ENCODE peak calls at places on chromosomes 12 and 14, in six cellular contexts. K is astrocyte of the spinal cord, N is fibroblast of the aortic adventitia, L is ovary, A is mucosa of descending colon, C is WERI-Rb-1. Q is an unnamed sample.

GRCh38 chr14:21894003-21894897 is 220.6 kb upstream of the OR4E1 start:
- DNase-seq in N (no peak), C (no peak), A (peak; percentile 44), L (no peak), K (no peak), Q (no peak)

GRCh38 chr14:36217732-36218131 is 41.2 kb upstream of the PTCSC3 start:
- DNase-seq in C (no peak), A (no peak), K (no peak), N (no peak), L (no peak), Q (no peak)

GRCh38 chr12:91189526-91189925 is 6.9 kb upstream of the DCN start:
- DNase-seq in K (peak; percentile 78), A (no peak), L (no peak), N (peak; percentile 86), C (no peak), Q (no peak)

GRCh38 chr14:65686761-65687160 is 274.2 kb downstream of the FUT8 start:
- DNase-seq in L (no peak), C (no peak), K (no peak), N (peak; percentile 7), A (no peak), Q (no peak)

GRCh38 chr12:95790912-95791849 is 617 bp upstream of the NTN4 start:
- DNase-seq in L (peak; percentile 56), K (no peak), N (peak; percentile 31), C (peak; percentile 20), A (peak; percentile 52), Q (peak; percentile 77)

GRCh38 chr14:95341564-95341963 is 21.9 kb upstream of the CLMN start:
- DNase-seq in K (no peak), A (no peak), L (no peak), N (no peak), C (no peak), Q (no peak)

GRCh38 chr12:1769809-1770494 is 50.4 kb upstream of the LRTM2 start:
- DNase-seq in L (no peak), A (no peak), N (no peak), C (no peak), K (no peak), Q (no peak)

GRCh38 chr14:39097159-39097558 is 5.9 kb downstream of the SEC23A start:
- DNase-seq in L (no peak), C (no peak), A (no peak), K (no peak), N (peak; percentile 18), Q (no peak)

GRCh38 chr12:105289114-105289904 is 41.2 kb upstream of the C12orf75 start:
- DNase-seq in L (no peak), N (no peak), C (no peak), K (peak; percentile 60), A (no peak), Q (no peak)

DNA sequence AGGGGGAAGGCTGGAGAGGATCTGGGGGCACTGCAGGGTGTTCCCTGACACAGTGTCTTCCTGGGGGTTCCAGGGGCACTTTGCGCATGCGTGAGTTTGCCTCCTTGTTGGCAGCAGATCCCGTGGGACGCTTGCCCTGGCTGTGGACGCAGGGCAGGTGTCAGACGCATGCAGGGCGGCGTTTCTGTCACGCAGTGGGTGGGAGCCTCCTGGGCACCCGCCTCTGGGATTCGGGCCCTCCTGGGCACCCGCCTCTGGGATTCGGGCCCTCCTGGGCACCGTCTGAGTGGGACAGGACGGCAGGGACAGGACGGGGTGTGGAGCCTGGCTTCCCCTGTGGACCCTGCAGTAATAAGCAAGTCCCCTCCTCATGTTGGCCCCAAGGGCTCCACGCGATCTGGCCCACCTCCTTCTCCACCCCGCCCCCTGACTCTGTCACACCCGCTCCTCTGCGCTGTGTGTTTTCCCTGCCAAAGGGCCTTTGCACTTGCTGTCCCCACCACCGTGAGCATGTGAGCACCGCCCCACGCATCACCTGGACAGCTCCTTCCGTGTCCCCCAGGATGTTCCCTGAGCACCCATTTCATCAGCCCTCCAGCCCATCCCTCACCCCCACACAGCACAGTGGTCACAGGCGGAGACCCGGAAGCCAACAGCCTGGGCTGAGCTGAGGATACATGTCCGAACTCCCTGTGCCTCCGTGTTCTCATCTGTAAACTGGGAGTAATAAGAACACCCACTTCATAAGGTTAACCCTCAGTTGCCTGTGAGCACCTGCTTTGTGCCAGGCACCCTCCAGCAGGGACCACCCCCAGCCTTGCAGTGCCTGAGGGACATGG is 4.4 kb downstream of the MMP17 start:
- DNase-seq in C (peak; percentile 87), L (peak; percentile 89), K (no peak), N (peak; percentile 79), A (peak; percentile 60), Q (no peak)
- H3K4me3 ChIP-seq in C (peak overlapping the region; percentile 34), L (no peak overlapping the region), K (no peak overlapping the region), N (peak overlapping the region; percentile 61), A (no peak overlapping the region), Q (peak overlapping the region; percentile 47)

GRCh38 chr14:49852351-49853157 is at the start of gene NEMF:
- DNase-seq in K (peak; percentile 93), N (peak; percentile 93), C (peak; percentile 89), A (peak; percentile 90), L (peak; percentile 91), Q (peak; percentile 87)
- TF ChIP-seq CTCF in K (peak; percentile 73), N (peak; percentile 76), C (peak; percentile 68), A (peak; percentile 68), L (peak; percentile 83), Q (peak; percentile 41)

DNA sequence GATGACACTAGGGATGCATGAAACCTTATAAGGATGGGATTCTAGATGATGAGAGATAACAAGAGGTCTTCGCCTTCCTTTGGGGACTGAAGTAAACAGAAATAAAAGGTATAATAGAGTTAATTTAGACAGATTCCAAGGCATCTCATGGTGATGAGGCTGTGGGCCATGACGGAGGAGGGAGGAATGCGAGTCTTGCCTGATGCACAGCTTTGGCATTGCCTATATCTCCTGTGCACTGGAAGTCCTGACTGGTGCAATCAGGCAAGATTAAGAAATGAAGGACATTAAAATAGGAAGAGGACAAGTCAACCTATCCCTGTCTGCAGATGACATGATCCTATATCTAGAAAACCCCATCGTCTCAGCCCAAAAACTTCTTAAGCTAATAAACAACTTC is 526.4 kb upstream of the LMO3 start:
- DNase-seq in L (no peak), N (no peak), K (no peak), A (no peak), C (no peak), Q (no peak)
- H3K4me3 ChIP-seq in L (no peak overlapping the region), N (no peak overlapping the region), K (no peak overlapping the region), A (no peak overlapping the region), C (no peak overlapping the region), Q (no peak overlapping the region)

DNA sequence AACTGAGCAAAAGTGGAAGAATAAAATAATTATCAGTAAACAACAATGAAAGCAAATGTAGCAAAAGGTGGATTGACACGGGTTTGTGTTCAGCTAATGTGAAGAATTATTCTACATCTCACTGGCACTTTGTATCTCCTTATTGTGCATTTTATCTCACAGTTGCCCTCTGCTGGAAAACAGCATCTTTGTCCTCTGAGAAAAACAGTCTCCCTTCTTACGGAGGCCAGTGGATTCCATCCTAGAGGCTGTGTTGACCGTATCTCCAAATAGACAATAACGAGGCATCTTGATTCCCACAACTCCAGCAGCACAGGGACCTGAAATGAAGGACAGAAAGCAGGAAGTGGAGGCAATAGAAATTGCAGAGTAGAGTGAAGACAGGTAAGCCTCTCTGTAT is 51.3 kb upstream of the PLBD1 start:
- DNase-seq in A (no peak), N (peak; percentile 50), L (no peak), C (peak; percentile 16), K (peak; percentile 16), Q (no peak)
- TF ChIP-seq CTCF in A (no peak), N (peak; percentile 52), L (peak; percentile 28), C (peak; percentile 45), K (peak; percentile 35), Q (no peak)

GRCh38 chr14:78399316-78399889 is 229.2 kb downstream of the NRXN3 start:
- DNase-seq in C (no peak), N (peak; percentile 12), A (no peak), L (no peak), K (peak; percentile 48), Q (no peak)
- H3K4me3 ChIP-seq in C (no peak overlapping the region), N (no peak overlapping the region), A (no peak overlapping the region), L (no peak overlapping the region), K (no peak overlapping the region), Q (no peak overlapping the region)

GRCh38 chr14:61927521-61927920 is 165.3 kb downstream of the SNAPC1 start:
- DNase-seq in L (no peak), K (peak; percentile 63), N (peak; percentile 19), C (no peak), A (no peak), Q (no peak)

GRCh38 chr14:61925732-61926445 is 163.7 kb downstream of the SNAPC1 start:
- DNase-seq in A (no peak), C (no peak), N (no peak), K (peak; percentile 16), L (no peak), Q (no peak)

GRCh38 chr14:61925043-61925442 is 162.8 kb downstream of the SNAPC1 start:
- DNase-seq in K (peak; percentile 45), L (no peak), N (no peak), A (no peak), C (peak; percentile 65), Q (no peak)

GRCh38 chr14:61927015-61927414 is 164.8 kb downstream of the SNAPC1 start:
- DNase-seq in A (no peak), L (no peak), K (peak; percentile 60), N (peak; percentile 20), C (no peak), Q (no peak)

DNA sequence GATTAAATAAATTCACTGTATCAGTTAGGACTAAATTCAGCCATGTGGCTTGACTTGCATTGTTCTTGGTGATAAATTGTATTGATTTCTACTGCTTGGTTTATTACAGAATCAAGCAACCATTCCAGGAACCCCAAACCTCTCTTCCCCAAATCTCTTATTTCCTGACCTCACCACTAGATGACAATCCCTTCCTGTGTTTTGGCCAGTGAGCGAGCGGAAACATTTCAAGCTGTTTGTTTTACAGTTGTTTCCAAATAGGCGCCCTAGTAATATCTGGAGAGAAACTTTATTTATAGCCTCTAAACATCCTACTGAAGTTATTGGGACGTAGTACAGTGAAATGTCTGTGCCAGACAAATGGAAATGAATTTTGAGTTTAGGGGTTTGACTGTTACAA is 161.1 kb downstream of the SNAPC1 start:
- DNase-seq in A (no peak), K (peak; percentile 7), N (peak; percentile 7), L (no peak), C (peak; percentile 22), Q (no peak)
- TF ChIP-seq CTCF in A (no peak), K (peak; percentile 35), N (peak; percentile 8), L (no peak), C (peak; percentile 49), Q (no peak)

GRCh38 chr12:27549801-27550652 is 26.0 kb downstream of the PPFIBP1 start:
- DNase-seq in A (peak; percentile 51), N (peak; percentile 98), C (no peak), L (peak; percentile 87), K (peak; percentile 96), Q (peak; percentile 89)

GRCh38 chr12:27547592-27547991 is 23.6 kb downstream of the PPFIBP1 start:
- DNase-seq in A (no peak), C (no peak), N (no peak), K (no peak), L (no peak), Q (no peak)

GRCh38 chr12:27550653-27550975 is 26.6 kb downstream of the PPFIBP1 start:
- DNase-seq in K (no peak), N (no peak), L (no peak), C (no peak), A (no peak), Q (no peak)

GRCh38 chr12:27548301-27549199 is 24.5 kb downstream of the PPFIBP1 start:
- DNase-seq in L (no peak), C (no peak), N (no peak), A (no peak), K (no peak), Q (no peak)

GRCh38 chr12:27549231-27549800 is 25.3 kb downstream of the PPFIBP1 start:
- DNase-seq in N (peak; percentile 87), K (peak; percentile 83), L (no peak), A (no peak), C (no peak), Q (no peak)
- H3K4me3 ChIP-seq in N (peak overlapping the region; percentile 43), K (no peak overlapping the region), L (no peak overlapping the region), A (no peak overlapping the region), C (no peak overlapping the region), Q (peak overlapping the region; percentile 45)